ENCODE peak calls at places on chromosome 1, in six cellular contexts. T is prostate gland, U is transverse colon, C is sigmoid colon, F is suprapubic skin, Z is breast epithelium. A is an unnamed sample. For H3K4me1, the result is how much of the 10 kb centered on the place peaks cover.

GRCh38 chr1:226110249-226111108 is 48.0 kb downstream of the H3-3A start:
- DNase-seq in F (no peak), Z (peak), U (peak), T (peak), C (peak), A (peak)

GRCh38 chr1:90879281-90879680 is 142.6 kb downstream of the ZNF644 start:
- DNase-seq in T (no peak), F (no peak), Z (no peak), C (no peak), U (no peak), A (no peak)

GRCh38 chr1:100036718-100037664 is 67.2 kb downstream of the SLC35A3 start:
- DNase-seq in T (no peak), F (no peak), C (no peak), Z (no peak), U (peak), A (no peak)

GRCh38 chr1:211639500-211640361 is 35.7 kb downstream of the NEK2 start:
- DNase-seq in Z (no peak), F (peak), T (no peak), C (peak), U (no peak), A (peak)

GRCh38 chr1:28412731-28413130 is 43.2 kb downstream of the PHACTR4 start:
- DNase-seq in Z (no peak), T (no peak), C (no peak), F (no peak), U (no peak), A (no peak)

GRCh38 chr1:189438808-189439207 is 1038.9 kb downstream of the BRINP3 start:
- DNase-seq in F (no peak), U (no peak), Z (no peak), C (no peak), T (no peak), A (no peak)

GRCh38 chr1:30274937-30275621 is 448.3 kb downstream of the MATN1 start:
- DNase-seq in C (no peak), U (no peak), F (peak), Z (peak), T (no peak), A (no peak)

GRCh38 chr1:212098340-212098739 is 62.8 kb downstream of the DTL start:
- DNase-seq in F (no peak), Z (no peak), C (no peak), U (no peak), T (no peak), A (no peak)

GRCh38 chr1:225063722-225064121 is 134.2 kb downstream of the DNAH14 start:
- DNase-seq in T (no peak), C (no peak), Z (no peak), F (no peak), U (no peak), A (no peak)

GRCh38 chr1:7360526-7360925 is 410.6 kb upstream of the VAMP3 start:
- DNase-seq in U (no peak), T (no peak), F (no peak), C (no peak), Z (no peak), A (no peak)

GRCh38 chr1:17020502-17020901 is 8.8 kb upstream of the ATP13A2 start:
- DNase-seq in F (no peak), U (no peak), C (peak), T (peak), Z (no peak), A (no peak)

GRCh38 chr1:17018849-17019248 is 7.1 kb upstream of the ATP13A2 start:
- DNase-seq in Z (no peak), T (no peak), U (no peak), C (no peak), F (no peak), A (no peak)

GRCh38 chr1:17016317-17016661 is 4.6 kb upstream of the ATP13A2 start:
- DNase-seq in T (no peak), U (no peak), C (no peak), Z (no peak), F (no peak), A (no peak)

GRCh38 chr1:17014671-17015567 is 3.2 kb upstream of the ATP13A2 start:
- DNase-seq in C (no peak), T (no peak), U (no peak), Z (no peak), F (no peak), A (no peak)

DNA sequence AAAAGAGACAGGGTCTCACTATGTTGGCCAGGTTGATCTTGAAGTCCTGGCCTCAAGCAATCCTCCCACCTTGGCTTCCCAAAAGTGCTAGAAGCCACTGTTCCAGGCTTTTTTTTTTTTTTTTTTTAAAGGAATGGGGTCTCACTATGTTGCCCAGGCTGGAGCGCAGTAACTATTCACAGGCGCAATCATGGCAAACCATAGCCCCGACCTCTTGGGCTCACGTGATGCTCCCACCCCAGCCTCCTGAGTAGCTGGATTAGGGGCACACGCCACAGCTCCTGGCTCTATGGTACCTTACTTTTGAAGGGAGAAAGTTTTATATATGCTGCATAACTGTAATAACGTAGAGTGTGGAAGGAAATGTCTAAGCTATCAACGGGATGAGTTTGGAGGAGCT is 5.7 kb upstream of the ATP13A2 start:
- DNase-seq in C (peak), Z (no peak), T (no peak), U (no peak), F (no peak), A (no peak)
- TF ChIP-seq POLR2AphosphoS5 in C (no peak), Z (no peak), T (no peak), U (no peak), F (no peak), A (no peak)

GRCh38 chr1:175193339-175193950 is 869 bp upstream of the KIAA0040 start:
- DNase-seq in F (no peak), Z (no peak), C (no peak), U (no peak), T (no peak), A (no peak)
- H3K4me1 ChIP-seq in F (half or more), Z (under half), C (under half), U (under half), T (under half), A (under half)

GRCh38 chr1:244054924-244055263 is 3.8 kb downstream of the ZBTB18 start:
- DNase-seq in T (no peak), C (no peak), F (no peak), Z (no peak), U (no peak), A (no peak)
- TF ChIP-seq POLR2AphosphoS5 in T (no peak), C (no peak), F (no peak), Z (no peak), U (no peak), A (no peak)

GRCh38 chr1:11923069-11923826 is 3.0 kb downstream of the KIAA2013 start:
- DNase-seq in Z (no peak), F (no peak), T (no peak), U (no peak), C (no peak), A (no peak)

GRCh38 chr1:11923827-11924113 is 2.5 kb downstream of the KIAA2013 start:
- DNase-seq in U (no peak), Z (no peak), T (no peak), C (no peak), F (no peak), A (no peak)

GRCh38 chr1:11927866-11928592 is 1.8 kb upstream of the KIAA2013 start:
- DNase-seq in F (no peak), C (no peak), Z (peak), U (no peak), T (no peak), A (no peak)

GRCh38 chr1:11925938-11926292 is 312 bp downstream of the KIAA2013 start:
- DNase-seq in C (no peak), T (no peak), F (no peak), U (no peak), Z (no peak), A (no peak)

DNA sequence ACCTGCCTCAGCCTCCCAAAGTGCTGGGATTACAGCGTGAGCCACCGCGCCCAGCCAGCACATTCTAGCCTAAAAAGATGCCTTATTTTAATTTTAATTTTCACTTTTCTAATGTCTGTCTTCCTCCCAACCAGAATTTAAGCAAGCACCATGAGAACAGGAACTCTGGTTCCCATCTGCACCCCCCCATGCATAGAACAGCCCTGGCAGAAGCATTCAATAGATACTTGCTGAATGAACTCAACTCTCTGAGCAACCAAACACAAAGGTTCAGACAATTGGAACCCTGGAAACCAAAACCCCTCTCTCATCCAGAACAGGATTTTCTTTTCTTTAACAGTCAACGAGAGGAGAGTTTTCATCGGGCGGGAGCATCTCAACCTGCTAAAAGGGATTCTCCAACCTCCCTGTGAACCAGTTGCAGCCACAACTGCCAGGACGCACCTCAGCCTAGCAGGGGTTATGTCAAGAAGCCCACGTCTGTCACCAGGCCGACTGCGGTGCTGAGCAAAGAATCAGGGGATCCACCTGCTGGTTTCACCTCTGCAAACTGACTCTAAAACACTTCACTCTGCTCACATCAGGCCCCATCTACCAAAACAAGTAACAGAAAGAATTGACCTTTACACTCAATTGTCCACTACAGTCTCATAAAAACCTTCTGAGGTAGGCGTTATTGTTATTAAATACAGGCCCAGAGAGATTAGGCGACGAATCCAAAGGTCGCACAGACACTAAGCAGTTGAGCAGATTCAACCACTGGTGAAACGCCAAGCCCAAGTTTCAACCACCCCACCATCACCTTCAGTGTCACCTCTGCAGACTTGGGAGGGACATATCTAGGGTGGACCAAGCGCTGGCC is 1.7 kb downstream of the KIAA2013 start:
- DNase-seq in C (no peak), T (no peak), F (no peak), U (peak), Z (no peak), A (no peak)
- H3K4me1 ChIP-seq in C (under half), T (under half), F (half or more), U (half or more), Z (under half), A (half or more)

DNA sequence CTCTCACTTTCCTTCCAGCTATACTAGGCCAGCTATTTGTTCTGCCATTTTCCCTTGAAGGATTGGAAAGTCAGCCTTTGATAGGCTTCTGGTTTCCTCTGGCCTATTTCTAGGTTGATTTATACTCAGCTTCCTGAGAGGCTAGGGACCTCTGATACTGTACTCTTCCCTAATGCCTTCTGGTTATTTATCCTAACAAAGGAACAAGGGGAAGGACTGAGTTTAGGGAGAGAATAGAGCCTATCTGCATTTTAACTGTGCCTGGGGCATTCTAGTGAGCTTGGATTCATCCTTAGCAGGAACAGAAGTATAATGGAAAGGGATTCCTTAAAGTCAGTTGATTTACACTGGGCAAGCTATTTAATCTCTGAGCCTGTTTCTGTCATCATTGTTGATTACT is 11.8 kb upstream of the TMEM39B start:
- DNase-seq in C (no peak), F (no peak), T (no peak), U (no peak), Z (no peak), A (no peak)
- TF ChIP-seq POLR2AphosphoS5 in C (no peak), F (no peak), T (no peak), U (no peak), Z (no peak), A (no peak)

GRCh38 chr1:87452648-87453047 is 124.0 kb downstream of the LMO4 start:
- DNase-seq in T (no peak), U (no peak), Z (no peak), F (no peak), C (no peak), A (no peak)

GRCh38 chr1:87450615-87451209 is 122.0 kb downstream of the LMO4 start:
- DNase-seq in F (no peak), U (peak), Z (no peak), C (no peak), T (no peak), A (peak)

GRCh38 chr1:87449348-87449963 is 120.8 kb downstream of the LMO4 start:
- DNase-seq in C (peak), U (peak), F (no peak), T (peak), Z (peak), A (peak)

GRCh38 chr1:87451229-87451900 is 122.7 kb downstream of the LMO4 start:
- DNase-seq in Z (no peak), T (no peak), F (no peak), U (no peak), C (no peak), A (no peak)

GRCh38 chr1:87450136-87450535 is 121.5 kb downstream of the LMO4 start:
- DNase-seq in F (no peak), Z (no peak), T (no peak), U (no peak), C (no peak), A (no peak)
- H3K4me1 ChIP-seq in F (under half), Z (under half), T (under half), U (under half), C (under half), A (under half)

GRCh38 chr1:235864469-235864868 is 2.2 kb downstream of the LYST start:
- DNase-seq in T (no peak), U (no peak), C (no peak), Z (no peak), F (no peak), A (no peak)
- TF ChIP-seq POLR2AphosphoS5 in T (no peak), U (no peak), C (no peak), Z (no peak), F (no peak), A (no peak)